ENCODE peak calls at places on chromosomes 4 and X, in ten cellular contexts. One of them, this sample, is unnamed.

GRCh38 chr4:173273956-173274355 is 60.2 kb downstream of the HMGB2 start:
- DNase-seq in tibial artery: no peak
- DNase-seq in endothelial cell: no peak
- DNase-seq in AG10803: peak; percentile 40
- DNase-seq in left ventricle myocardium inferior: no peak
- DNase-seq in GM12864: no peak
- DNase-seq in GM06990: no peak
- DNase-seq in fibroblast of the aortic adventitia: peak; percentile 21
- DNase-seq in brain microvascular endothelial cell: no peak
- DNase-seq in A549: no peak
- DNase-seq in this sample: no peak

GRCh38 chr4:11700751-11701226 is 272.1 kb upstream of the HS3ST1 start:
- DNase-seq in tibial artery: no peak
- DNase-seq in endothelial cell: no peak
- DNase-seq in AG10803: no peak
- DNase-seq in left ventricle myocardium inferior: no peak
- DNase-seq in GM12864: no peak
- DNase-seq in GM06990: no peak
- DNase-seq in fibroblast of the aortic adventitia: peak; percentile 63
- DNase-seq in brain microvascular endothelial cell: no peak
- DNase-seq in A549: no peak
- DNase-seq in this sample: no peak

GRCh38 chr4:173039617-173040176 is 128.9 kb upstream of the GALNT7 start:
- DNase-seq in tibial artery: no peak
- DNase-seq in endothelial cell: no peak
- DNase-seq in AG10803: no peak
- DNase-seq in left ventricle myocardium inferior: no peak
- DNase-seq in GM12864: no peak
- DNase-seq in GM06990: no peak
- DNase-seq in fibroblast of the aortic adventitia: no peak
- DNase-seq in brain microvascular endothelial cell: no peak
- DNase-seq in A549: no peak
- DNase-seq in this sample: no peak

GRCh38 chr4:6354119-6354518 is 84.5 kb downstream of the WFS1 start:
- DNase-seq in tibial artery: no peak
- DNase-seq in endothelial cell: no peak
- DNase-seq in AG10803: no peak
- DNase-seq in left ventricle myocardium inferior: no peak
- DNase-seq in GM12864: no peak
- DNase-seq in GM06990: no peak
- DNase-seq in fibroblast of the aortic adventitia: no peak
- DNase-seq in brain microvascular endothelial cell: no peak
- DNase-seq in A549: no peak
- DNase-seq in this sample: no peak

GRCh38 chrX:7318661-7319060 is 170.7 kb upstream of the PUDP start:
- DNase-seq in tibial artery: no peak
- DNase-seq in endothelial cell: no peak
- DNase-seq in AG10803: peak; percentile 1
- DNase-seq in left ventricle myocardium inferior: no peak
- DNase-seq in GM12864: no peak
- DNase-seq in GM06990: no peak
- DNase-seq in fibroblast of the aortic adventitia: no peak
- DNase-seq in brain microvascular endothelial cell: no peak
- DNase-seq in A549: peak; percentile 0
- DNase-seq in this sample: no peak

GRCh38 chr4:52979821-52980590 is 117.9 kb downstream of the RASL11B start:
- DNase-seq in tibial artery: no peak
- DNase-seq in endothelial cell: no peak
- DNase-seq in AG10803: no peak
- DNase-seq in left ventricle myocardium inferior: no peak
- DNase-seq in GM12864: no peak
- DNase-seq in GM06990: no peak
- DNase-seq in fibroblast of the aortic adventitia: no peak
- DNase-seq in brain microvascular endothelial cell: no peak
- DNase-seq in A549: no peak
- DNase-seq in this sample: no peak

GRCh38 chrX:7086384-7086783 is 61.1 kb upstream of the STS start:
- DNase-seq in tibial artery: no peak
- DNase-seq in endothelial cell: no peak
- DNase-seq in AG10803: no peak
- DNase-seq in left ventricle myocardium inferior: no peak
- DNase-seq in GM12864: no peak
- DNase-seq in GM06990: no peak
- DNase-seq in fibroblast of the aortic adventitia: no peak
- DNase-seq in brain microvascular endothelial cell: no peak
- DNase-seq in A549: no peak
- DNase-seq in this sample: no peak

GRCh38 chrX:130120746-130121504 is 10.6 kb upstream of the ELF4 start:
- DNase-seq in tibial artery: peak; percentile 88
- DNase-seq in endothelial cell: peak; percentile 74
- DNase-seq in AG10803: peak; percentile 78
- DNase-seq in left ventricle myocardium inferior: peak; percentile 69
- DNase-seq in GM12864: no peak
- DNase-seq in GM06990: peak; percentile 78
- DNase-seq in fibroblast of the aortic adventitia: peak; percentile 91
- DNase-seq in brain microvascular endothelial cell: no peak
- DNase-seq in A549: peak; percentile 73
- DNase-seq in this sample: peak; percentile 80

GRCh38 chr4:59994118-59994517 is 1206.0 kb upstream of the ADGRL3 start:
- DNase-seq in tibial artery: no peak
- DNase-seq in endothelial cell: no peak
- DNase-seq in AG10803: no peak
- DNase-seq in left ventricle myocardium inferior: peak; percentile 14
- DNase-seq in GM12864: no peak
- DNase-seq in GM06990: no peak
- DNase-seq in fibroblast of the aortic adventitia: no peak
- DNase-seq in brain microvascular endothelial cell: no peak
- DNase-seq in A549: peak; percentile 1
- DNase-seq in this sample: no peak

GRCh38 chr4:26320159-26320452 is 708 bp upstream of the RBPJ start:
- DNase-seq in tibial artery: no peak
- DNase-seq in endothelial cell: no peak
- DNase-seq in AG10803: peak; percentile 39
- DNase-seq in left ventricle myocardium inferior: no peak
- DNase-seq in GM12864: peak; percentile 49
- DNase-seq in GM06990: no peak
- DNase-seq in fibroblast of the aortic adventitia: peak; percentile 37
- DNase-seq in brain microvascular endothelial cell: no peak
- DNase-seq in A549: no peak
- DNase-seq in this sample: peak; percentile 82

GRCh38 chrX:115437841-115438240 is 123.1 kb upstream of the PLS3 start:
- DNase-seq in tibial artery: no peak
- DNase-seq in endothelial cell: no peak
- DNase-seq in AG10803: no peak
- DNase-seq in left ventricle myocardium inferior: no peak
- DNase-seq in GM12864: no peak
- DNase-seq in GM06990: no peak
- DNase-seq in fibroblast of the aortic adventitia: peak; percentile 51
- DNase-seq in brain microvascular endothelial cell: no peak
- DNase-seq in A549: no peak
- DNase-seq in this sample: no peak

GRCh38 chr4:5878359-5878758 is 14.5 kb downstream of the CRMP1 start:
- DNase-seq in tibial artery: no peak
- DNase-seq in endothelial cell: no peak
- DNase-seq in AG10803: no peak
- DNase-seq in left ventricle myocardium inferior: no peak
- DNase-seq in GM12864: no peak
- DNase-seq in GM06990: no peak
- DNase-seq in fibroblast of the aortic adventitia: no peak
- DNase-seq in brain microvascular endothelial cell: no peak
- DNase-seq in A549: no peak
- DNase-seq in this sample: no peak

GRCh38 chr4:183527326-183527725 is 22.5 kb downstream of the ING2 start:
- DNase-seq in tibial artery: no peak
- DNase-seq in endothelial cell: no peak
- DNase-seq in AG10803: no peak
- DNase-seq in left ventricle myocardium inferior: no peak
- DNase-seq in GM12864: no peak
- DNase-seq in GM06990: no peak
- DNase-seq in fibroblast of the aortic adventitia: no peak
- DNase-seq in brain microvascular endothelial cell: no peak
- DNase-seq in A549: no peak
- DNase-seq in this sample: no peak

GRCh38 chr4:15778191-15778741 is at the start of gene CD38:
- DNase-seq in tibial artery: peak; percentile 69
- DNase-seq in endothelial cell: peak; percentile 24
- DNase-seq in AG10803: no peak
- DNase-seq in left ventricle myocardium inferior: peak; percentile 28
- DNase-seq in GM12864: peak; percentile 78
- DNase-seq in GM06990: peak; percentile 76
- DNase-seq in fibroblast of the aortic adventitia: no peak
- DNase-seq in brain microvascular endothelial cell: peak; percentile 8
- DNase-seq in A549: peak; percentile 29
- DNase-seq in this sample: peak; percentile 83

DNA sequence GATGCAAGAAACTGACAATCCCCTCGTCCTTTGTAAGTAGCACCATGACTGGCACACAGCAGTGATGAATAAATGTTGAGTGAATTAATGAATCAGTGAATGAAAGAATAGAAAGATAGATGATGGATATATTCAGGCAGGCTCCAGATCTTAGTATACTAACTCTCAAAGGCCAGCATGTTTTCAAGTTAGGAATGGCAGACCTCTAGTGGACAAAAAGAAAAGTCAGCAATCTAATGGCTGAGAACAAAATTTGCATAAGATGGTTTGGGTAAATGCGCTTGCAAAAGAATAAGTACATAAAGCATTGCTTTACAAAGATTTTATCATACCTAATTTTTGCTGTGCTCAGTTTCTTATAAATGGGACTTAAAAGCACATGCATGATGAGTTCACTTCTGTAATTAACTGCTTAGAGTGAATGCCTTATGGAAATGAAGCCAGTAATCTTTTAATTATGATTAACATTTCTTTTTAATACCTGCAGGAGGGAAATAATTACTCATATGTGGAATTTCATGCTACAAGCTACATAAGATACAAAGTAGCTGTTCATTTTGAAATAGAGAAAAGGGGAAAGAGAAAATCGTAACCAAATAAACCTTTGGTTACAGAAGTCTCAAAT is 126.9 kb upstream of the GPRIN3 start:
- DNase-seq in tibial artery: no peak
- DNase-seq in endothelial cell: no peak
- DNase-seq in AG10803: peak; percentile 47
- DNase-seq in left ventricle myocardium inferior: no peak
- DNase-seq in GM12864: no peak
- DNase-seq in GM06990: no peak
- DNase-seq in fibroblast of the aortic adventitia: peak; percentile 37
- DNase-seq in brain microvascular endothelial cell: peak; percentile 25
- DNase-seq in A549: peak; percentile 53
- DNase-seq in this sample: peak; percentile 28
- TF ChIP-seq CTCF in tibial artery: peak; percentile 42
- TF ChIP-seq CTCF in endothelial cell: peak; percentile 81
- TF ChIP-seq CTCF in AG10803: peak; percentile 89
- TF ChIP-seq CTCF in left ventricle myocardium inferior: peak; percentile 79
- TF ChIP-seq CTCF in GM12864: peak; percentile 50
- TF ChIP-seq CTCF in GM06990: peak; percentile 70
- TF ChIP-seq CTCF in fibroblast of the aortic adventitia: peak; percentile 63
- TF ChIP-seq CTCF in brain microvascular endothelial cell: peak; percentile 76
- TF ChIP-seq CTCF in A549: peak; percentile 73
- TF ChIP-seq CTCF in this sample: peak; percentile 30

GRCh38 chr4:119693127-119693526 is 64.5 kb upstream of the PDE5A start:
- DNase-seq in tibial artery: no peak
- DNase-seq in endothelial cell: no peak
- DNase-seq in AG10803: peak; percentile 14
- DNase-seq in left ventricle myocardium inferior: no peak
- DNase-seq in GM12864: no peak
- DNase-seq in GM06990: no peak
- DNase-seq in fibroblast of the aortic adventitia: peak; percentile 49
- DNase-seq in brain microvascular endothelial cell: no peak
- DNase-seq in A549: no peak
- DNase-seq in this sample: no peak

GRCh38 chr4:119690871-119691270 is 62.3 kb upstream of the PDE5A start:
- DNase-seq in tibial artery: no peak
- DNase-seq in endothelial cell: no peak
- DNase-seq in AG10803: no peak
- DNase-seq in left ventricle myocardium inferior: no peak
- DNase-seq in GM12864: no peak
- DNase-seq in GM06990: no peak
- DNase-seq in fibroblast of the aortic adventitia: no peak
- DNase-seq in brain microvascular endothelial cell: no peak
- DNase-seq in A549: peak; percentile 12
- DNase-seq in this sample: no peak

GRCh38 chr4:119695216-119695615 is 66.6 kb upstream of the PDE5A start:
- DNase-seq in tibial artery: no peak
- DNase-seq in endothelial cell: no peak
- DNase-seq in AG10803: no peak
- DNase-seq in left ventricle myocardium inferior: no peak
- DNase-seq in GM12864: no peak
- DNase-seq in GM06990: no peak
- DNase-seq in fibroblast of the aortic adventitia: no peak
- DNase-seq in brain microvascular endothelial cell: no peak
- DNase-seq in A549: no peak
- DNase-seq in this sample: no peak

GRCh38 chr4:119688439-119688838 is 59.8 kb upstream of the PDE5A start:
- DNase-seq in tibial artery: no peak
- DNase-seq in endothelial cell: no peak
- DNase-seq in AG10803: no peak
- DNase-seq in left ventricle myocardium inferior: no peak
- DNase-seq in GM12864: no peak
- DNase-seq in GM06990: no peak
- DNase-seq in fibroblast of the aortic adventitia: no peak
- DNase-seq in brain microvascular endothelial cell: no peak
- DNase-seq in A549: no peak
- DNase-seq in this sample: no peak

GRCh38 chr4:119692001-119692400 is 63.4 kb upstream of the PDE5A start:
- DNase-seq in tibial artery: no peak
- DNase-seq in endothelial cell: no peak
- DNase-seq in AG10803: peak; percentile 42
- DNase-seq in left ventricle myocardium inferior: no peak
- DNase-seq in GM12864: no peak
- DNase-seq in GM06990: no peak
- DNase-seq in fibroblast of the aortic adventitia: peak; percentile 61
- DNase-seq in brain microvascular endothelial cell: peak; percentile 17
- DNase-seq in A549: no peak
- DNase-seq in this sample: no peak
- TF ChIP-seq CTCF in tibial artery: peak; percentile 56
- TF ChIP-seq CTCF in endothelial cell: no peak
- TF ChIP-seq CTCF in AG10803: peak; percentile 41
- TF ChIP-seq CTCF in left ventricle myocardium inferior: peak; percentile 60
- TF ChIP-seq CTCF in GM12864: no peak
- TF ChIP-seq CTCF in GM06990: no peak
- TF ChIP-seq CTCF in fibroblast of the aortic adventitia: peak; percentile 23
- TF ChIP-seq CTCF in brain microvascular endothelial cell: peak; percentile 45
- TF ChIP-seq CTCF in A549: no peak
- TF ChIP-seq CTCF in this sample: no peak

GRCh38 chr4:23337292-23337691 is 552.6 kb downstream of the PPARGC1A start:
- DNase-seq in tibial artery: no peak
- DNase-seq in endothelial cell: no peak
- DNase-seq in AG10803: no peak
- DNase-seq in left ventricle myocardium inferior: no peak
- DNase-seq in GM12864: no peak
- DNase-seq in GM06990: no peak
- DNase-seq in fibroblast of the aortic adventitia: no peak
- DNase-seq in brain microvascular endothelial cell: no peak
- DNase-seq in A549: no peak
- DNase-seq in this sample: no peak
- TF ChIP-seq CTCF in tibial artery: no peak
- TF ChIP-seq CTCF in endothelial cell: peak; percentile 62
- TF ChIP-seq CTCF in AG10803: peak; percentile 24
- TF ChIP-seq CTCF in left ventricle myocardium inferior: peak; percentile 37
- TF ChIP-seq CTCF in GM12864: no peak
- TF ChIP-seq CTCF in GM06990: no peak
- TF ChIP-seq CTCF in fibroblast of the aortic adventitia: no peak
- TF ChIP-seq CTCF in brain microvascular endothelial cell: peak; percentile 40
- TF ChIP-seq CTCF in A549: no peak
- TF ChIP-seq CTCF in this sample: no peak

GRCh38 chr4:3009422-3009821 is 46.1 kb downstream of the GRK4 start:
- DNase-seq in tibial artery: no peak
- DNase-seq in endothelial cell: no peak
- DNase-seq in AG10803: peak; percentile 54
- DNase-seq in left ventricle myocardium inferior: no peak
- DNase-seq in GM12864: peak; percentile 41
- DNase-seq in GM06990: peak; percentile 19
- DNase-seq in fibroblast of the aortic adventitia: peak; percentile 9
- DNase-seq in brain microvascular endothelial cell: no peak
- DNase-seq in A549: peak; percentile 22
- DNase-seq in this sample: peak; percentile 59
- TF ChIP-seq CTCF in tibial artery: no peak
- TF ChIP-seq CTCF in endothelial cell: no peak
- TF ChIP-seq CTCF in AG10803: peak; percentile 42
- TF ChIP-seq CTCF in left ventricle myocardium inferior: no peak
- TF ChIP-seq CTCF in GM12864: peak; percentile 44
- TF ChIP-seq CTCF in GM06990: peak; percentile 61
- TF ChIP-seq CTCF in fibroblast of the aortic adventitia: no peak
- TF ChIP-seq CTCF in brain microvascular endothelial cell: peak; percentile 48
- TF ChIP-seq CTCF in A549: no peak
- TF ChIP-seq CTCF in this sample: peak; percentile 26